ENCODE peak calls at places on chromosome 3, in nine cellular contexts. S, X, Q, U, A, N, L, Z and T are unnamed samples.

GRCh38 chr3:141093397-141093796 is 42.2 kb downstream of the SPSB4 start:
- DNase-seq in S (no peak), X (no peak), Q (no peak), U (no peak), A (no peak), N (no peak), L (no peak), Z (no peak), T (no peak)

GRCh38 chr3:173932624-173933023 is 535.1 kb downstream of the NLGN1 start:
- DNase-seq in S (no peak), X (no peak), Q (no peak), U (no peak), A (peak; percentile 62), N (peak; percentile 72), L (no peak), Z (no peak), T (no peak)

GRCh38 chr3:59191651-59192050 is 141.8 kb upstream of the CFAP20DC start:
- DNase-seq in S (no peak), X (no peak), Q (no peak), U (no peak), A (no peak), N (no peak), L (no peak), Z (no peak), T (no peak)

GRCh38 chr3:135261916-135262315 is 466.9 kb downstream of the EPHB1 start:
- DNase-seq in S (no peak), X (no peak), Q (no peak), U (no peak), A (no peak), N (no peak), L (no peak), Z (no peak), T (no peak)

GRCh38 chr3:141070229-141070628 is 19.1 kb downstream of the SPSB4 start:
- DNase-seq in S (no peak), X (no peak), Q (no peak), U (peak; percentile 1), A (no peak), N (no peak), L (no peak), Z (no peak), T (no peak)

GRCh38 chr3:142947352-142947751 is 16.1 kb downstream of the PAQR9 start:
- DNase-seq in S (no peak), X (no peak), Q (no peak), U (no peak), A (no peak), N (no peak), L (no peak), Z (no peak), T (no peak)

GRCh38 chr3:108008931-108009635 is 81.7 kb downstream of the CD47 start:
- DNase-seq in S (no peak), X (no peak), Q (no peak), U (no peak), A (peak; percentile 31), N (peak; percentile 92), L (no peak), Z (no peak), T (no peak)

GRCh38 chr3:23805881-23806321 is at the start of gene UBE2E1:
- DNase-seq in S (peak; percentile 81), X (peak; percentile 72), Q (peak; percentile 10), U (peak; percentile 80), A (peak; percentile 55), N (peak; percentile 72), L (peak; percentile 67), Z (peak; percentile 68), T (peak; percentile 96)

GRCh38 chr3:149717391-149718056 is 34.8 kb downstream of the COMMD2 start:
- DNase-seq in S (peak; percentile 42), X (peak; percentile 83), Q (peak; percentile 65), U (no peak), A (peak; percentile 87), N (peak; percentile 82), L (peak; percentile 62), Z (peak; percentile 60), T (no peak)

GRCh38 chr3:67654099-67654831 is at the start of gene SUCLG2:
- DNase-seq in S (peak; percentile 94), X (peak; percentile 85), Q (peak; percentile 39), U (peak; percentile 95), A (peak; percentile 83), N (peak; percentile 75), L (peak; percentile 92), Z (peak; percentile 89), T (peak; percentile 97)

GRCh38 chr3:193693774-193694173 is 100.8 kb downstream of the OPA1 start:
- DNase-seq in S (no peak), X (no peak), Q (no peak), U (no peak), A (no peak), N (no peak), L (no peak), Z (no peak), T (no peak)

GRCh38 chr3:37999836-38000235 is 9.2 kb downstream of the VILL start:
- DNase-seq in S (no peak), X (no peak), Q (no peak), U (no peak), A (no peak), N (no peak), L (peak; percentile 7), Z (no peak), T (peak; percentile 64)

GRCh38 chr3:18837137-18837536 is 311.2 kb upstream of the KCNH8 start:
- DNase-seq in S (no peak), X (no peak), Q (no peak), U (no peak), A (no peak), N (no peak), L (no peak), Z (no peak), T (no peak)

GRCh38 chr3:158845748-158846350 is 44.0 kb downstream of the MFSD1 start:
- DNase-seq in S (no peak), X (peak; percentile 49), Q (peak; percentile 27), U (no peak), A (peak; percentile 30), N (no peak), L (peak; percentile 27), Z (no peak), T (no peak)

GRCh38 chr3:23183114-23183513 is 20.0 kb upstream of the UBE2E2 start:
- DNase-seq in S (no peak), X (no peak), Q (no peak), U (no peak), A (no peak), N (no peak), L (no peak), Z (no peak), T (no peak)

GRCh38 chr3:32154180-32154579 is 47.8 kb downstream of the GPD1L start:
- DNase-seq in S (no peak), X (peak; percentile 18), Q (no peak), U (no peak), A (no peak), N (no peak), L (no peak), Z (no peak), T (no peak)

DNA sequence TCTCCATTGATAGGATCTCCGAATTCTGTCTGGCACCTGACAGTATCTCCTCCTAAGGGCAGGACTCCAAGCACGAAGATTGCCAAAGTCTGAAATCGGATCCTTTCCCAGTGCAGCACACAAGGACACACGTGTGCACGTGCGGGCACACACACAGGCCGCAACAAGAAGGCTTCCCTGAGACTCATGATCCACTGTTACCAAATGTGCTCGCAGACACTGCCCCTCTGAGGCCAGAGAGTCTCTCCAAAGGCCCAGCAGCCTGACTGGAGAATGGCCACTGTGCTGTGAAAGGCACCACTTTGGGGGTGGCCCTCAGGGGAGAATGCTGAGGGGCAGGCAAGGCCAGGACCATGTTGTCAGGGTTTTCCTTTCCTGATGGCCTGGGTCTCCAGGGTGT is 112.0 kb upstream of the ETV5 start:
- DNase-seq in S (no peak), X (no peak), Q (no peak), U (no peak), A (no peak), N (no peak), L (peak; percentile 57), Z (peak; percentile 45), T (no peak)
- TF ChIP-seq POLR2A in S (no peak), X (no peak), Q (no peak), U (no peak), A (no peak), N (no peak), L (no peak), Z (no peak), T (no peak)

DNA sequence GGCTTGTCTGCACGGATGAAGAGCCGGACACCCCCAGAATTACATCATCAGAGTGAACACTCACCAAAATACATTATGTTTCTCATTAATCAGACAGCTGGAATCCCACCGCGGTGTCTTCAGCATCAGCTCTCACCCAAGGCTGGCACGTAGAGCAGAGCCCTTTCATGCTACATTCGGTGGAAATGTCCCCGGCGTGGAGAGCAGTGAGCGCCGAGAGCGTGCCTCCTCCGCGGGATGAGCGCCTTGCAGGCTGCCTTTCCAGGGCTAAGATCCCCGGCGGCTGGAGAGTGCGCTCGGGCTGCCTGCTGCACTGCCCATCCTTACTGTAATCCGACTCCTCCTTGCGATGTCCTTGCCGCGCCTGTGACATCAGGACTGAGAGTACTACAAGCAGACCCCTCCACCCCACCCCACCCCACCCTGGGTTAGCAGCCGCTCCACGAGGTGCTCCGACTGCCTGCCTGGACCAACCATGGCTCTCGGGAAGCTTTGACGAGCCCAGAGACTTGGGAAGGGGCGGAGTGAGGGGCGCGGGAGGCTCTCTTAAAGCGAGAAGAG is at the start of gene ZNF385D:
- DNase-seq in S (peak; percentile 64), X (no peak), Q (no peak), U (peak; percentile 80), A (no peak), N (peak; percentile 33), L (peak; percentile 11), Z (peak; percentile 27), T (no peak)
- H3K4me3 ChIP-seq in S (peak within 1 kb of the TSS; percentile 65), X (no peak within 1 kb of the TSS), Q (no peak within 1 kb of the TSS), U (peak within 1 kb of the TSS; percentile 43), A (no peak within 1 kb of the TSS), N (peak within 1 kb of the TSS; percentile 35), L (no peak within 1 kb of the TSS), Z (peak within 1 kb of the TSS; percentile 26), T (peak within 1 kb of the TSS; percentile 19)

GRCh38 chr3:100953103-100953502 is 40.1 kb downstream of the ABI3BP start:
- DNase-seq in S (no peak), X (no peak), Q (no peak), U (no peak), A (peak; percentile 40), N (no peak), L (no peak), Z (no peak), T (no peak)
- TF ChIP-seq CTCF in S (no peak), X (no peak), Q (no peak), U (no peak), A (no peak), N (no peak), L (no peak), Z (no peak), T (no peak)

DNA sequence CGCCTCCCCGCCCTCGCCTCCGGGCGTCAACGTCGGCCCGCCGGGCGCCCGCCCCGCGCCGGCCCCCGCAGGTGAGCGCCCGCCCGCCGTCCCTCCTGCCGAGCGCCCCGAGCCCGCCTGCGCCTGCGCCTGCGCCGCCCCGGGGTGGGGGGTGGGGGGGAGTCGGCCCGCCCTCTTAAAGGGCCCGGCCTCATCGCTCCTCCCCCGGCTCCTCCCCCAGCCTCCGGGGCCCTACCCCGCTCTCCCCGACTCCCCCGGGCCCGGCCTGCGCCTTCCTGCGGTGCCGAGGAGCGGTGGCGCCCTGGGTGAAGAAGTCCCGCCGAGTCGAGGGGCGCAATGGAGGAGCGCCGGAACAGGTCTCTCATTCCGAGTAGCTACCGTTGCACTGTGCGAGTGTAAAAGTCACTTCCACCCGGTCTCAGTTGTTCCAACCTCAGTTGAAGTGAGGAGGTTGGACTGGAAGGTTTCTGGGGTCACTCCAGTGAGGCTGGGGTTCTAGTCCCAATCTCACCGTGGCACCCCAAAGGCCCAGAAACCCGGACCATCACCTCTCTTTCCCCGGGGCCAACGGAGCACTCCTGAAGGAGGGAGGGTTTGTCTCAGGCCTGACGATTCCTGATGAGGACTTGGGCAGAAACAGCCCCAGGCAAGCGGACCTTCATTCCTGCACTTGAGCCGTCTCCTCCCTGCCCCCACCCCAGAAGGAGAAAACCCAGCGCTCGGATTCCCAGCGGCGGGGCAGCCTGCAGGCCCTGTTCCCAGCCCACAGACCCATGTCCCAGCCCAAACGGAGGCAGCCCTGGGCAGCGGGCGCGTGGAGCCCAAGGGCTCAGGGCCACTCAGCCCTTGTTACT is 1.5 kb upstream of the TNK2 start:
- DNase-seq in S (peak; percentile 88), X (peak; percentile 66), Q (peak; percentile 23), U (peak; percentile 90), A (peak; percentile 73), N (peak; percentile 61), L (peak; percentile 86), Z (peak; percentile 69), T (peak; percentile 97)
- TF ChIP-seq POLR2A in S (peak; percentile 15), X (peak; percentile 64), Q (no peak), U (no peak), A (no peak), N (no peak), L (no peak), Z (no peak), T (no peak)